ENCODE peak calls at places on chromosomes 7 and 10, in four cellular contexts. One of them, this sample, is unnamed.

GRCh38 chr7:18457832-18458231 is 37.7 kb upstream of the HDAC9 start:
- DNase-seq in WERI-Rb-1: no peak
- DNase-seq in stimulated activated CD8-positive, alpha-beta memory T cell treated with anti-CD3 and anti-CD28 coated beads, Interleukin-2, amount 100 ng/mL, for 1 hour: no peak
- DNase-seq in choroid plexus epithelial cell: no peak
- DNase-seq in this sample: no peak

GRCh38 chr7:7014827-7015610 is 167.3 kb upstream of the C1GALT1 start:
- DNase-seq in WERI-Rb-1: peak
- DNase-seq in stimulated activated CD8-positive, alpha-beta memory T cell treated with anti-CD3 and anti-CD28 coated beads, Interleukin-2, amount 100 ng/mL, for 1 hour: no peak
- DNase-seq in choroid plexus epithelial cell: no peak
- DNase-seq in this sample: peak

GRCh38 chr10:87863102-87863943 is at the start of the genes KLLN and PTEN:
- DNase-seq in WERI-Rb-1: peak
- DNase-seq in stimulated activated CD8-positive, alpha-beta memory T cell treated with anti-CD3 and anti-CD28 coated beads, Interleukin-2, amount 100 ng/mL, for 1 hour: peak
- DNase-seq in choroid plexus epithelial cell: peak
- DNase-seq in this sample: peak

GRCh38 chr10:24334279-24334922 is 125.5 kb downstream of the KIAA1217 start:
- DNase-seq in WERI-Rb-1: no peak
- DNase-seq in stimulated activated CD8-positive, alpha-beta memory T cell treated with anti-CD3 and anti-CD28 coated beads, Interleukin-2, amount 100 ng/mL, for 1 hour: no peak
- DNase-seq in choroid plexus epithelial cell: no peak
- DNase-seq in this sample: no peak

GRCh38 chr7:105648561-105649401 is 67.5 kb upstream of the EFCAB10 start:
- DNase-seq in WERI-Rb-1: peak
- DNase-seq in stimulated activated CD8-positive, alpha-beta memory T cell treated with anti-CD3 and anti-CD28 coated beads, Interleukin-2, amount 100 ng/mL, for 1 hour: no peak
- DNase-seq in choroid plexus epithelial cell: no peak
- DNase-seq in this sample: peak

GRCh38 chr10:20004087-20004523 is 187.9 kb downstream of the PLXDC2 start:
- DNase-seq in WERI-Rb-1: no peak
- DNase-seq in stimulated activated CD8-positive, alpha-beta memory T cell treated with anti-CD3 and anti-CD28 coated beads, Interleukin-2, amount 100 ng/mL, for 1 hour: no peak
- DNase-seq in choroid plexus epithelial cell: peak
- DNase-seq in this sample: no peak

GRCh38 chr7:1713502-1714484 is 43.7 kb downstream of the ELFN1 start:
- DNase-seq in WERI-Rb-1: peak
- DNase-seq in stimulated activated CD8-positive, alpha-beta memory T cell treated with anti-CD3 and anti-CD28 coated beads, Interleukin-2, amount 100 ng/mL, for 1 hour: no peak
- DNase-seq in choroid plexus epithelial cell: no peak
- DNase-seq in this sample: peak

GRCh38 chr10:11881477-11882417 is 58.6 kb downstream of the PROSER2 start:
- DNase-seq in WERI-Rb-1: no peak
- DNase-seq in stimulated activated CD8-positive, alpha-beta memory T cell treated with anti-CD3 and anti-CD28 coated beads, Interleukin-2, amount 100 ng/mL, for 1 hour: no peak
- DNase-seq in choroid plexus epithelial cell: peak
- DNase-seq in this sample: no peak

GRCh38 chr7:143002106-143002505 is 24.8 kb downstream of the OR9A2 start:
- DNase-seq in WERI-Rb-1: peak
- DNase-seq in stimulated activated CD8-positive, alpha-beta memory T cell treated with anti-CD3 and anti-CD28 coated beads, Interleukin-2, amount 100 ng/mL, for 1 hour: no peak
- DNase-seq in choroid plexus epithelial cell: peak
- DNase-seq in this sample: peak

GRCh38 chr7:30171753-30172447 is 37.1 kb downstream of the MTURN start:
- DNase-seq in WERI-Rb-1: peak
- DNase-seq in stimulated activated CD8-positive, alpha-beta memory T cell treated with anti-CD3 and anti-CD28 coated beads, Interleukin-2, amount 100 ng/mL, for 1 hour: no peak
- DNase-seq in choroid plexus epithelial cell: no peak
- DNase-seq in this sample: peak

GRCh38 chr10:63798599-63799498 is 277.6 kb downstream of the REEP3 start:
- DNase-seq in WERI-Rb-1: no peak
- DNase-seq in stimulated activated CD8-positive, alpha-beta memory T cell treated with anti-CD3 and anti-CD28 coated beads, Interleukin-2, amount 100 ng/mL, for 1 hour: no peak
- DNase-seq in choroid plexus epithelial cell: peak
- DNase-seq in this sample: no peak

This sample was measured in NCI-H82.